ENCODE peak calls at places on chromosome 11, in six cellular contexts. C is HFF-Myc, X is hypothalamus, M is brain microvascular endothelial cell, U is NCI-H748 treated with DMSO at 0.1 percent for 48 hours, G is ELR. T is an unnamed sample.
A peak's percentile ranks its signal among the peaks of the same experiment; 100 is the strongest.

GRCh38 chr11:130522284-130522961 is 74.0 kb downstream of the ADAMTS15 start:
- DNase-seq in C (peak; percentile 42), X (no peak), M (peak; percentile 93), U (no peak), G (peak; percentile 91), T (peak; percentile 78)

GRCh38 chr11:134578807-134579708 is 167.0 kb upstream of the B3GAT1 start:
- DNase-seq in U (no peak), C (no peak), G (no peak), X (no peak), M (no peak), T (no peak)

GRCh38 chr11:66321606-66322005 is 4.8 kb upstream of the CD248 start:
- DNase-seq in G (no peak), X (no peak), C (no peak), U (no peak), M (no peak), T (no peak)

GRCh38 chr11:12657336-12657735 is 16.9 kb upstream of the TEAD1 start:
- DNase-seq in X (no peak), U (no peak), G (no peak), M (no peak), C (no peak), T (no peak)

GRCh38 chr11:134939905-134940304 is 527.9 kb upstream of the B3GAT1 start:
- DNase-seq in X (no peak), M (no peak), G (no peak), C (no peak), U (no peak), T (no peak)

GRCh38 chr11:76606102-76606793 is 64.3 kb downstream of the LRRC32 start:
- DNase-seq in C (no peak), M (no peak), X (no peak), U (no peak), G (no peak), T (no peak)

GRCh38 chr11:57792060-57792541 is 30.5 kb downstream of the CTNND1 start:
- DNase-seq in G (no peak), C (no peak), U (no peak), M (peak; percentile 43), X (no peak), T (peak; percentile 79)

GRCh38 chr11:78189851-78190250 is 1.1 kb downstream of the USP35 start:
- DNase-seq in U (no peak), X (no peak), C (no peak), M (no peak), G (no peak), T (no peak)

GRCh38 chr11:8905528-8906165 is 5.3 kb upstream of the AKIP1 start:
- DNase-seq in M (peak; percentile 87), X (no peak), C (no peak), U (no peak), G (peak; percentile 85), T (peak; percentile 14)

GRCh38 chr11:126483796-126484195 is 128.3 kb downstream of the ST3GAL4 start:
- DNase-seq in C (no peak), G (no peak), M (no peak), X (no peak), U (no peak), T (no peak)

GRCh38 chr11:122984186-122985011 is 2.8 kb upstream of the BSX start:
- DNase-seq in M (no peak), G (peak; percentile 8), X (no peak), C (no peak), U (no peak), T (peak; percentile 27)

GRCh38 chr11:68994161-68994890 is 13.5 kb upstream of the MRGPRD start:
- DNase-seq in U (no peak), G (no peak), X (no peak), C (no peak), M (no peak), T (no peak)

GRCh38 chr11:64448599-64449380 is 89.8 kb downstream of the RPS6KA4 start:
- DNase-seq in X (peak; percentile 48), U (peak; percentile 69), C (no peak), G (peak; percentile 80), M (peak; percentile 56), T (peak; percentile 72)

GRCh38 chr11:9095421-9095820 is 4.0 kb upstream of the SCUBE2 start:
- DNase-seq in X (no peak), G (no peak), C (no peak), U (no peak), M (no peak), T (no peak)

GRCh38 chr11:96055706-96056387 is 131.9 kb upstream of the MTMR2 start:
- DNase-seq in U (no peak), M (peak; percentile 44), X (no peak), G (peak; percentile 78), C (no peak), T (peak; percentile 61)

GRCh38 chr11:119356349-119357031 is 10.0 kb upstream of the MFRP start:
- DNase-seq in G (peak; percentile 84), C (no peak), M (peak; percentile 66), U (peak; percentile 63), X (peak; percentile 33), T (peak; percentile 71)

GRCh38 chr11:10490032-10490397 is 35.0 kb downstream of the AMPD3 start:
- DNase-seq in G (no peak), M (no peak), U (no peak), C (no peak), X (no peak), T (no peak)

GRCh38 chr11:64485077-64485476 is 105.9 kb upstream of the SLC22A12 start:
- DNase-seq in G (no peak), M (no peak), C (no peak), U (no peak), X (no peak), T (no peak)

GRCh38 chr11:77322926-77323590 is 21.6 kb upstream of the GDPD4 start:
- DNase-seq in C (no peak), M (no peak), X (no peak), G (peak; percentile 50), U (no peak), T (peak; percentile 32)

GRCh38 chr11:3221408-3222002 is 2.9 kb upstream of the MRGPRG start:
- DNase-seq in X (no peak), C (no peak), G (no peak), M (no peak), U (no peak), T (no peak)

GRCh38 chr11:11961399-11962028 is 46.9 kb downstream of the DKK3 start:
- DNase-seq in U (no peak), X (no peak), M (no peak), G (no peak), C (no peak), T (no peak)

GRCh38 chr11:3609416-3610265 is 32.2 kb downstream of the ART5 start:
- DNase-seq in C (peak; percentile 26), M (peak; percentile 43), U (no peak), G (peak; percentile 56), X (no peak), T (peak; percentile 47)

GRCh38 chr11:324131-324530 is 3.5 kb upstream of the IFITM3 start:
- DNase-seq in M (no peak), C (no peak), U (no peak), X (no peak), G (no peak), T (no peak)

GRCh38 chr11:74749127-74749964 is 697 bp downstream of the RNF169 start:
- DNase-seq in X (peak; percentile 29), M (peak; percentile 14), U (no peak), C (no peak), G (peak; percentile 63), T (peak; percentile 70)

GRCh38 chr11:118098996-118099837 is 12.5 kb upstream of the SMIM35 start:
- DNase-seq in M (no peak), X (no peak), U (no peak), C (no peak), G (no peak), T (no peak)

GRCh38 chr11:109996060-109996459 is 97.1 kb upstream of the ZC3H12C start:
- DNase-seq in U (no peak), G (no peak), C (no peak), M (no peak), X (no peak), T (no peak)

GRCh38 chr11:19013181-19013857 is 47.2 kb downstream of the MRGPRX2 start:
- DNase-seq in X (no peak), M (no peak), C (no peak), U (no peak), G (peak; percentile 6), T (peak; percentile 46)

GRCh38 chr11:105000797-105001196 is 22.2 kb downstream of the CASP5 start:
- DNase-seq in M (no peak), U (no peak), C (no peak), X (no peak), G (peak; percentile 15), T (peak; percentile 5)

GRCh38 chr11:121249039-121249663 is 43.4 kb upstream of the SC5D start:
- DNase-seq in X (no peak), U (peak; percentile 9), C (no peak), G (peak; percentile 55), M (peak; percentile 52), T (peak; percentile 56)

GRCh38 chr11:67099841-67100324 is 19.2 kb upstream of the KDM2A start:
- DNase-seq in X (no peak), C (no peak), G (no peak), U (no peak), M (no peak), T (no peak)

GRCh38 chr11:3835100-3835485 is 5.7 kb downstream of the RHOG start:
- DNase-seq in X (no peak), U (no peak), M (no peak), C (no peak), G (peak; percentile 41), T (peak; percentile 62)